ENCODE peak calls at places on chromosome 10, in four cellular contexts. W is HEK293T, B is WTC11, I is K562. N is an unnamed sample.

GRCh38 chr10:15305634-15306033 is 65.5 kb downstream of the FAM171A1 start:
- DNase-seq in I (no peak), B (no peak), W (no peak), N (no peak)

GRCh38 chr10:119090968-119091367 is 10.4 kb upstream of the EIF3A start:
- DNase-seq in W (no peak), B (no peak), I (peak; percentile 12), N (no peak)

GRCh38 chr10:70575874-70576802 is 26.4 kb downstream of the PRF1 start:
- DNase-seq in I (peak; percentile 64), B (no peak), W (no peak), N (peak; percentile 15)

GRCh38 chr10:14008648-14009072 is 322.1 kb downstream of the FRMD4A start:
- DNase-seq in B (no peak), I (no peak), W (no peak), N (no peak)

GRCh38 chr10:4763960-4764428 is 62.0 kb upstream of the AKR1E2 start:
- DNase-seq in I (no peak), B (no peak), W (no peak), N (no peak)

GRCh38 chr10:35336921-35337741 is 822 bp downstream of the CCNY start:
- DNase-seq in I (no peak), W (peak; percentile 36), B (peak; percentile 57), N (peak; percentile 16)

GRCh38 chr10:62740885-62741284 is 63.6 kb upstream of the ADO start:
- DNase-seq in I (no peak), W (no peak), B (no peak), N (no peak)

GRCh38 chr10:61753453-61753852 is 90.7 kb downstream of the CABCOCO1 start:
- DNase-seq in W (no peak), B (no peak), I (no peak), N (no peak)

GRCh38 chr10:133022784-133023115 is 65.0 kb upstream of the ADGRA1 start:
- DNase-seq in B (no peak), I (no peak), W (no peak), N (no peak)

GRCh38 chr10:87960230-87960629 is 96.8 kb downstream of the PTEN start:
- DNase-seq in I (no peak), B (no peak), W (no peak), N (no peak)

GRCh38 chr10:101495324-101495925 is 92.6 kb downstream of the POLL start:
- DNase-seq in I (no peak), W (peak; percentile 45), B (no peak), N (peak; percentile 36)

GRCh38 chr10:77160679-77161078 is 476.9 kb downstream of the KCNMA1 start:
- DNase-seq in I (no peak), B (no peak), W (no peak), N (no peak)

GRCh38 chr10:3198900-3199299 is 26.3 kb upstream of the PITRM1 start:
- DNase-seq in I (no peak), W (no peak), B (no peak), N (no peak)

GRCh38 chr10:116654816-116655215 is 34.1 kb downstream of the PNLIPRP2 start:
- DNase-seq in B (peak; percentile 32), W (peak; percentile 75), I (peak; percentile 16), N (peak; percentile 19)

GRCh38 chr10:11546581-11546980 is 64.9 kb downstream of the USP6NL start:
- DNase-seq in B (no peak), I (no peak), W (no peak), N (no peak)

GRCh38 chr10:87845624-87846377 is 17.5 kb downstream of the KLLN start:
- DNase-seq in B (no peak), I (no peak), W (peak; percentile 11), N (no peak)

GRCh38 chr10:3525832-3526449 is 259.1 kb downstream of the KLF6 start:
- DNase-seq in W (peak; percentile 50), I (peak; percentile 39), B (no peak), N (peak; percentile 13)

GRCh38 chr10:46225597-46225996 is 61.2 kb upstream of the ANTXRL start:
- DNase-seq in I (no peak), B (no peak), W (no peak), N (no peak)

GRCh38 chr10:117543999-117544728 is 1.6 kb downstream of the EMX2 start:
- DNase-seq in B (no peak), W (peak; percentile 37), I (no peak), N (no peak)

GRCh38 chr10:73163096-73163495 is 4.7 kb downstream of the ECD start:
- DNase-seq in W (no peak), B (no peak), I (no peak), N (no peak)

GRCh38 chr10:625751-626711 is 63.4 kb downstream of the DIP2C start:
- DNase-seq in W (no peak), I (no peak), B (no peak), N (no peak)

GRCh38 chr10:6044651-6045599 is 17.2 kb downstream of the IL2RA start:
- DNase-seq in B (no peak), W (no peak), I (no peak), N (no peak)
- TF ChIP-seq ELF4 in B (no peak), W (no peak), I (no peak), N (no peak)

GRCh38 chr10:92240289-92241157 is 50.4 kb downstream of the CPEB3 start:
- DNase-seq in W (peak; percentile 78), B (peak; percentile 19), I (peak; percentile 20), N (peak; percentile 75)

GRCh38 chr10:92241158-92241500 is 49.7 kb downstream of the CPEB3 start:
- DNase-seq in I (peak; percentile 11), B (no peak), W (peak; percentile 32), N (peak; percentile 24)

GRCh38 chr10:92238586-92239098 is 52.2 kb downstream of the CPEB3 start:
- DNase-seq in I (peak; percentile 11), W (no peak), B (no peak), N (peak; percentile 40)

GRCh38 chr10:92239185-92239599 is 51.7 kb downstream of the CPEB3 start:
- DNase-seq in B (no peak), W (no peak), I (no peak), N (no peak)

GRCh38 chr10:92239600-92240288 is 51.1 kb downstream of the CPEB3 start:
- DNase-seq in I (no peak), B (peak; percentile 60), W (peak; percentile 74), N (no peak)
- TF ChIP-seq ELF4 in I (no peak), B (no peak), W (no peak), N (no peak)

GRCh38 chr10:5830629-5831445 is 17.6 kb upstream of the GDI2 start:
- DNase-seq in B (no peak), W (no peak), I (no peak), N (no peak)

GRCh38 chr10:5831446-5831782 is 18.2 kb upstream of the GDI2 start:
- DNase-seq in W (no peak), I (no peak), B (no peak), N (peak; percentile 51)

GRCh38 chr10:5829267-5829666 is 16.0 kb upstream of the GDI2 start:
- DNase-seq in W (no peak), I (peak; percentile 46), B (no peak), N (no peak)

GRCh38 chr10:5828725-5829124 is 15.5 kb upstream of the GDI2 start:
- DNase-seq in W (no peak), I (no peak), B (no peak), N (no peak)

DNA sequence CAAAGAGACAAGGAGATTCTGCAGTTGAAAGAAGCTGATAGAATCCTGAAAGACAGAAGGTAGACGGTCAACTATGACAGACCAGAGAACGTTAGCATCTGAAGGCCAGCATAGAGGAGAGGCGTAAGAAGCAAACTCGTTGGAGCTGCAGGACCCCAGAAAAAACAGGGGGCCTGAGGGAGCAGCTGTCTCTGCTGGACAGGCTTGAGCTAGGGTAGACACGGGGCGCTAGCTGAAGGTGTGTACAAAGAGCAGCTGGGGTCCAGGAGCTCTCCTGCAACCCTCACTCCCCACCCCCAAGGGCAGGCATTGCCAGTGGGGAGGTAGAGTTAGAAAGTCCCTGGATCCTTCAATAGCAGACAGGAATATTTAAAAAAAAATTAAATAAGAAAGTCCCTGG is 14.6 kb upstream of the GDI2 start:
- DNase-seq in W (no peak), B (no peak), I (no peak), N (no peak)
- TF ChIP-seq ELF4 in W (no peak), B (no peak), I (no peak), N (no peak)

DNA sequence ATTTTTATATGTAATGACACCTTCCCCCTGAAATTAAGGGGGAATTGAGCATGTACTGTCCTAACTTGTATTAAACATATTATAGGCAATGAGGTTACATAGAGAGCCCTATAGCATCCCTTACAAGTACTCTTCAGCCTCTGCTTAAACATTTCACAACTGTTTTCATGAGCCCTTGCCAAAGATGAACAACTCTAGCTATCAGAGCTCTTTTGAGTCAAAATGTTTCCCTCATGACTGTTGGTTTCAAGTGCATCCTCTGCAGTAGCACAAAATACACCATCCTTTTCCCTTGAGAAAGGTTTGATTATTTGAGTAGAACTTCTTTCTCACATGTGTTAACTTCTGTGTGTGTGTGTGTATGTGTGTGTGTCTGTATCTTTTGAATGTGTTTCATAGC is 1157.6 kb upstream of the CELF2 start:
- DNase-seq in I (no peak), B (no peak), W (no peak), N (no peak)
- TF ChIP-seq ELF4 in I (no peak), B (no peak), W (no peak), N (no peak)

DNA sequence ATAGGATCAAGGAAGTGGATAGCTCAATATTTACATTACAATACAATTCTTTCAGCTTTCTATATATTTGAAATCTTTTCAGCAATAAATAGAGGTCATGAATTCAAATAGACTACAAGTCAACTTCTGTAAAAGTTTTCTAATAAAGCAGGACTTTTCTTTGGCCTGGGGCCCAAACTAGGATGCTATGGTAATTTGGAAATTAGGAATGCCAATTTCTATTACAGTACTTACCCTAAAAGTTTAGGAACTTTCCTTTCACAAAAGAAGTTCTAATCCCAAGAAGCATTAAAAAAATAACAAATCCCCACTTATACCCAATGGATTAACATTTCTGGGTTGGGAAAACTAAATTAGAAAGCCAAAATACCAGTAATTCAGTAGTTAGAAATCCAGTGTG is 40.5 kb downstream of the SLC39A12 start:
- DNase-seq in B (no peak), W (no peak), I (no peak), N (no peak)
- TF ChIP-seq ELF4 in B (no peak), W (no peak), I (no peak), N (no peak)

DNA sequence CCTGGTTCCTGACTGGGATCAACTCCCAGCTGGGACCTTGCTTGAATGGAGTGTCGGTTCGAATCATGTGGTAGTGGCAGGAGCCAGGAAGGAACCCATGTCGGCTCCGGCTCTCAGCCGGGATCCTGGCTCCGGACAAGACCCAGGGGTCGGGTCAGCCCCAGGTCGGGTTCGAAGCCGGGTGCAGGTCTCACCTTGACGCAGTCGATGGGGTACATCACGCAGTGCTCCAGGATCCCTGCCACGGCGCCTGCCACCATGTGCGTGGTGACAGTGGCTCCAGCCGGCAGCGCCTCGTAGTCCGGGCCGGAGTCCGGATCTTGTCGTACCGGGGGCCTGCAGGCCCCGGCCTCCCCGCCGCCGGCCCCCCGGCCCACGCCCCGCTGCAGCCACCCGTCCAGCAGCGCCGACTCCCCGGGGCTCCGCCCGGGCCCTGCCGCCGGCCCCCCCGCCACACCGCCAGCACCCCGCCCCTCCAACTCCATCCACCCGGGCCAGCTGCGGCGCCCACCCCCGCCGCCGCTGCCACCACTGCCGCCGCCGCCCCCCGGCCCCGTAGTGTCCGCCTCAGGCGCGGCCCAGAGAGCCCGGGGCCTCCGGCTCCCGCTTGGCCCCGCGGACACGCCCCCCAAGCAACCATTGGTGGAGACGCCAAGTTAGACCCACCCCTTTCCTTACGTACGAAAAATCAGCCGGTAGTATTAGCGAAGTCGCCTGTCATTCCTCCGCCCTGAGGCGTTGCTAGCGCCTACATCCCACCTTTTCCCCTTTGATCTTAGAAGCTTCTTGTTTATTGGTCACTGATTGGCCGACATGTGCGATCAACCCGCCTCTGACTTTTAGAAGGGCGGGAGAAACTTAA is at the start of gene SLC25A28:
- DNase-seq in W (no peak), I (peak; percentile 80), B (peak; percentile 94), N (peak; percentile 100)
- TF ChIP-seq ELF4 in W (no peak), I (no peak), B (no peak), N (no peak)